ENCODE peak calls at places on chromosomes 3 and 15, in eight cellular contexts. V, N, M, X, W, D, L and E are unnamed samples.
A peak's percentile ranks its signal among the peaks of the same experiment; 100 is the strongest.

GRCh38 chr15:45200001-45200798 is 12.4 kb upstream of the SHF start:
- DNase-seq in V (peak; percentile 96), N (peak; percentile 92), M (peak; percentile 93), X (peak; percentile 97), W (peak; percentile 92), D (peak; percentile 99), L (peak; percentile 97), E (peak; percentile 89)

GRCh38 chr3:197600796-197601565 is 45.2 kb upstream of the BDH1 start:
- DNase-seq in V (peak; percentile 24), N (no peak), M (no peak), X (no peak), W (no peak), D (no peak), L (no peak), E (no peak)

GRCh38 chr3:53604232-53604631 is 109.8 kb downstream of the CACNA1D start:
- DNase-seq in V (no peak), N (no peak), M (no peak), X (no peak), W (no peak), D (no peak), L (no peak), E (no peak)

GRCh38 chr3:128969993-128970740 is 23.7 kb downstream of the CFAP92 start:
- DNase-seq in V (peak; percentile 40), N (no peak), M (peak; percentile 55), X (peak; percentile 55), W (no peak), D (peak; percentile 64), L (peak; percentile 62), E (peak; percentile 43)

GRCh38 chr3:115986555-115987207 is 363.4 kb downstream of the GAP43 start:
- DNase-seq in V (no peak), N (no peak), M (no peak), X (no peak), W (no peak), D (no peak), L (peak; percentile 11), E (peak; percentile 57)

GRCh38 chr3:195556390-195556789 is 13.3 kb upstream of the PPP1R2 start:
- DNase-seq in V (no peak), N (no peak), M (no peak), X (no peak), W (no peak), D (peak; percentile 64), L (no peak), E (no peak)

GRCh38 chr15:70275461-70276138 is 177.9 kb upstream of the TLE3 start:
- DNase-seq in V (no peak), N (no peak), M (no peak), X (peak; percentile 16), W (no peak), D (no peak), L (no peak), E (no peak)

GRCh38 chr15:69713726-69714559 is 261.3 kb downstream of the RPLP1 start:
- DNase-seq in V (no peak), N (no peak), M (peak; percentile 67), X (no peak), W (no peak), D (peak; percentile 86), L (peak; percentile 93), E (no peak)

GRCh38 chr15:50777045-50777444 is 11.5 kb upstream of the SPPL2A start:
- DNase-seq in V (no peak), N (no peak), M (no peak), X (no peak), W (no peak), D (no peak), L (no peak), E (no peak)
- TF ChIP-seq CTCF in V (no peak), N (no peak), M (no peak), X (no peak), W (no peak), D (no peak), L (no peak), E (no peak)

DNA sequence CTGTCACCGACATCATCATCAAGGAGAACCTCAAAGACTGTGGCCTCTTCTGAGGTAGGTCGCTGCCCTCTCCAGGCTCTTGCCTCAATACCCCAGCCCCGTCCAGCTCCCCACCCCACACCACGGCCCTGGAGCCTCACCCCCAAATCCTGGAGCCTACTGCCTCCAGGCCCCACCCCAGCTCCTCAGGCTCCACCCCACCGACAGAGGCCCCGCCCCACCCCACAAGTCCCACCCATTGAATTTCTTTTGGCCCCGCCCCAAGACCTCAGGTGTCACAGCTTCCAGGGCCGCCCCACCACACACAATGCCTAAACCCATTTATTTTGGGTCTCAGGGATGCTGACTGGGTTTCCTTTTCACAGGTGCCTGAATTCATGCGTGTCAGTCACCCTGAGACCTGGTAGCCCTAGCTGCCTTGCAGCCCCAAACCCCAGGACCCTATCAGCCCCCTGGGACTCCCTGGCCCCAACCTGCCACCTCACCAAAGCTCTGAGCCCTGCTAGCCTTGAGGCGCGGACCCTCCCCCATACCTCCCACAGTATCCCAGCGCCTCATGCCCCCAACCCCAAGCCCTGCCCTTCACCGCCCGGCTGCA is 3.6 kb downstream of the GNAT1 start:
- DNase-seq in V (no peak), N (no peak), M (peak; percentile 26), X (no peak), W (no peak), D (no peak), L (peak; percentile 26), E (peak; percentile 27)
- TF ChIP-seq CTCF in V (no peak), N (no peak), M (no peak), X (no peak), W (no peak), D (no peak), L (no peak), E (no peak)

GRCh38 chr3:71514621-71515020 is 68.9 kb downstream of the FOXP1 start:
- DNase-seq in V (no peak), N (no peak), M (no peak), X (no peak), W (no peak), D (no peak), L (no peak), E (no peak)
- TF ChIP-seq CTCF in V (no peak), N (no peak), M (no peak), X (no peak), W (no peak), D (no peak), L (no peak), E (no peak)

GRCh38 chr15:32957219-32957618 is 237.3 kb downstream of the FMN1 start:
- DNase-seq in V (no peak), N (no peak), M (no peak), X (no peak), W (no peak), D (no peak), L (no peak), E (no peak)

GRCh38 chr15:32959077-32959476 is 235.4 kb downstream of the FMN1 start:
- DNase-seq in V (no peak), N (no peak), M (no peak), X (no peak), W (no peak), D (no peak), L (peak; percentile 21), E (no peak)

GRCh38 chr15:32952901-32953889 is 235.4 kb downstream of the GREM1 start:
- DNase-seq in V (no peak), N (no peak), M (no peak), X (no peak), W (no peak), D (no peak), L (no peak), E (no peak)

GRCh38 chr15:32952062-32952461 is 234.3 kb downstream of the GREM1 start:
- DNase-seq in V (no peak), N (no peak), M (no peak), X (no peak), W (no peak), D (no peak), L (no peak), E (no peak)

GRCh38 chr15:32956006-32956405 is 238.2 kb downstream of the GREM1 start:
- DNase-seq in V (no peak), N (no peak), M (no peak), X (peak; percentile 51), W (no peak), D (no peak), L (peak; percentile 52), E (peak; percentile 60)
- TF ChIP-seq CTCF in V (no peak), N (peak; percentile 50), M (no peak), X (peak; percentile 46), W (peak; percentile 18), D (peak; percentile 13), L (peak; percentile 49), E (peak; percentile 38)